ENCODE peak calls at places on chromosomes 11 and 22, in four cellular contexts. One of them, this sample, is unnamed.
A peak's percentile ranks its signal among the peaks of the same experiment; 100 is the strongest.

GRCh38 chr22:21855715-21856114 is 11.7 kb downstream of the MAPK1 start:
- DNase-seq in IMR-90: no peak
- DNase-seq in HepG2: no peak
- DNase-seq in neuronal stem cell: no peak
- DNase-seq in this sample: no peak

GRCh38 chr11:39374963-39375698 is 2084.3 kb downstream of the LRRC4C start:
- DNase-seq in IMR-90: peak; percentile 2
- DNase-seq in HepG2: peak; percentile 1
- DNase-seq in neuronal stem cell: peak; percentile 3
- DNase-seq in this sample: peak; percentile 49

GRCh38 chr22:34113381-34113780 is 193.1 kb upstream of the LARGE1 start:
- DNase-seq in IMR-90: no peak
- DNase-seq in HepG2: no peak
- DNase-seq in neuronal stem cell: no peak
- DNase-seq in this sample: no peak

GRCh38 chr11:64341851-64342791 is 2.1 kb downstream of the CCDC88B start:
- DNase-seq in IMR-90: peak; percentile 81
- DNase-seq in HepG2: peak; percentile 63
- DNase-seq in neuronal stem cell: peak; percentile 80
- DNase-seq in this sample: peak; percentile 93

GRCh38 chr11:15988693-15989231 is 367.6 kb downstream of the SOX6 start:
- DNase-seq in IMR-90: no peak
- DNase-seq in HepG2: no peak
- DNase-seq in neuronal stem cell: no peak
- DNase-seq in this sample: peak; percentile 74

GRCh38 chr11:122755409-122755808 is 82.9 kb upstream of the CRTAM start:
- DNase-seq in IMR-90: no peak
- DNase-seq in HepG2: no peak
- DNase-seq in neuronal stem cell: no peak
- DNase-seq in this sample: peak; percentile 33

GRCh38 chr11:77040401-77040777 is 6.2 kb downstream of the B3GNT6 start:
- DNase-seq in IMR-90: no peak
- DNase-seq in HepG2: no peak
- DNase-seq in neuronal stem cell: no peak
- DNase-seq in this sample: no peak

GRCh38 chr11:2420502-2421225 is 20.1 kb downstream of the TSSC4 start:
- DNase-seq in IMR-90: peak; percentile 59
- DNase-seq in HepG2: peak; percentile 56
- DNase-seq in neuronal stem cell: peak; percentile 77
- DNase-seq in this sample: peak; percentile 93

GRCh38 chr22:19576460-19577421 is 52.5 kb upstream of the CLDN5 start:
- DNase-seq in IMR-90: peak; percentile 69
- DNase-seq in HepG2: no peak
- DNase-seq in neuronal stem cell: no peak
- DNase-seq in this sample: peak; percentile 27

GRCh38 chr11:127493330-127493729 is 492.8 kb upstream of the KIRREL3 start:
- DNase-seq in IMR-90: peak; percentile 19
- DNase-seq in HepG2: no peak
- DNase-seq in neuronal stem cell: no peak
- DNase-seq in this sample: peak; percentile 45

GRCh38 chr11:86719781-86720463 is 47.5 kb upstream of the ME3 start:
- DNase-seq in IMR-90: peak; percentile 85
- DNase-seq in HepG2: no peak
- DNase-seq in neuronal stem cell: no peak
- DNase-seq in this sample: no peak

GRCh38 chr11:57332694-57333440 is 2.8 kb downstream of the SSRP1 start:
- DNase-seq in IMR-90: no peak
- DNase-seq in HepG2: no peak
- DNase-seq in neuronal stem cell: no peak
- DNase-seq in this sample: no peak

GRCh38 chr11:2547806-2548205 is 103.0 kb downstream of the KCNQ1 start:
- DNase-seq in IMR-90: no peak
- DNase-seq in HepG2: no peak
- DNase-seq in neuronal stem cell: no peak
- DNase-seq in this sample: no peak

GRCh38 chr11:6395470-6396060 is 5.3 kb downstream of the SMPD1 start:
- DNase-seq in IMR-90: no peak
- DNase-seq in HepG2: no peak
- DNase-seq in neuronal stem cell: no peak
- DNase-seq in this sample: no peak

GRCh38 chr11:104476454-104476853 is 312.5 kb upstream of the PDGFD start:
- DNase-seq in IMR-90: no peak
- DNase-seq in HepG2: no peak
- DNase-seq in neuronal stem cell: no peak
- DNase-seq in this sample: no peak

GRCh38 chr11:98736813-98737212 is 283.9 kb upstream of the CNTN5 start:
- DNase-seq in IMR-90: no peak
- DNase-seq in HepG2: no peak
- DNase-seq in neuronal stem cell: no peak
- DNase-seq in this sample: no peak

GRCh38 chr11:15194671-15195415 is 80.1 kb downstream of the INSC start:
- DNase-seq in IMR-90: peak; percentile 82
- DNase-seq in HepG2: no peak
- DNase-seq in neuronal stem cell: no peak
- DNase-seq in this sample: no peak

GRCh38 chr11:120134106-120134930 is 3.6 kb downstream of the TRIM29 start:
- DNase-seq in IMR-90: no peak
- DNase-seq in HepG2: no peak
- DNase-seq in neuronal stem cell: no peak
- DNase-seq in this sample: no peak

GRCh38 chr11:132032555-132032954 is 662.1 kb downstream of the NTM start:
- DNase-seq in IMR-90: peak; percentile 92
- DNase-seq in HepG2: no peak
- DNase-seq in neuronal stem cell: no peak
- DNase-seq in this sample: no peak

GRCh38 chr11:33658195-33658900 is 42.3 kb downstream of the C11orf91 start:
- DNase-seq in IMR-90: no peak
- DNase-seq in HepG2: no peak
- DNase-seq in neuronal stem cell: no peak
- DNase-seq in this sample: no peak

GRCh38 chr11:33182246-33182878 is 21.1 kb upstream of the CSTF3 start:
- DNase-seq in IMR-90: no peak
- DNase-seq in HepG2: peak; percentile 15
- DNase-seq in neuronal stem cell: no peak
- DNase-seq in this sample: no peak

GRCh38 chr22:19062909-19063308 is 59.3 kb downstream of the DGCR2 start:
- DNase-seq in IMR-90: no peak
- DNase-seq in HepG2: no peak
- DNase-seq in neuronal stem cell: no peak
- DNase-seq in this sample: no peak

GRCh38 chr11:46520971-46521745 is 72.7 kb downstream of the AMBRA1 start:
- DNase-seq in IMR-90: peak; percentile 75
- DNase-seq in HepG2: no peak
- DNase-seq in neuronal stem cell: no peak
- DNase-seq in this sample: no peak

GRCh38 chr11:95684701-95685100 is 104.9 kb downstream of the FAM76B start:
- DNase-seq in IMR-90: no peak
- DNase-seq in HepG2: no peak
- DNase-seq in neuronal stem cell: no peak
- DNase-seq in this sample: no peak

GRCh38 chr11:95680169-95680929 is 109.2 kb downstream of the FAM76B start:
- DNase-seq in IMR-90: peak; percentile 85
- DNase-seq in HepG2: no peak
- DNase-seq in neuronal stem cell: no peak
- DNase-seq in this sample: no peak

GRCh38 chr11:95684170-95684569 is 105.4 kb downstream of the FAM76B start:
- DNase-seq in IMR-90: no peak
- DNase-seq in HepG2: no peak
- DNase-seq in neuronal stem cell: no peak
- DNase-seq in this sample: no peak

GRCh38 chr11:95678988-95679387 is 110.6 kb downstream of the FAM76B start:
- DNase-seq in IMR-90: no peak
- DNase-seq in HepG2: no peak
- DNase-seq in neuronal stem cell: no peak
- DNase-seq in this sample: no peak

DNA sequence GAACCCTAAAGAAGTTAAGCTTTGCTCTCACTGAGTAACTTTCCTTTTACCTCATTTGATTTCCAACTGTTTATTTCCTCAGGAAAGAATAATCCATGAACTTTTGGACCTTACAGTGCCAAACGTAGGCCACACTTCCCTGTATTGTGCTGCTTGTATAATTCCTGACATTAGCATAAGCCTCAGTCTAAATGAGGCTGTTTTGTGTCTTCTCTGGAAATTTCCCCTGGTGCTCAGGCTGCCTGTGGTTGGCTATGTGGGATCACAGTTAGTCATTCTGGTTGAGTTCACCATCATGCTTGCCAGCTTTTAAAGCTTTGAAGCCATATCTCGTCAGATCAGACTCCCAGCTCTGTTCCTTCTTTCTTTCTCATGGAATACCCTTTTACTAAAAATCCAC is 107.0 kb downstream of the FAM76B start:
- DNase-seq in IMR-90: peak; percentile 64
- DNase-seq in HepG2: no peak
- DNase-seq in neuronal stem cell: no peak
- DNase-seq in this sample: no peak
- H3K4me1 ChIP-seq in IMR-90: peaks cover 10% of the 10 kb centered on the region
- H3K4me1 ChIP-seq in HepG2: no peaks in the 10 kb centered on the region
- H3K4me1 ChIP-seq in neuronal stem cell: peaks cover 2% of the 10 kb centered on the region
- H3K4me1 ChIP-seq in this sample: peaks cover 17% of the 10 kb centered on the region

GRCh38 chr11:70244698-70245097 is 25.8 kb upstream of the PPFIA1 start:
- DNase-seq in IMR-90: peak; percentile 98
- DNase-seq in HepG2: no peak
- DNase-seq in neuronal stem cell: no peak
- DNase-seq in this sample: no peak

GRCh38 chr11:70247710-70248072 is 22.8 kb upstream of the PPFIA1 start:
- DNase-seq in IMR-90: no peak
- DNase-seq in HepG2: no peak
- DNase-seq in neuronal stem cell: no peak
- DNase-seq in this sample: no peak

GRCh38 chr11:70243912-70244652 is 26.4 kb upstream of the PPFIA1 start:
- DNase-seq in IMR-90: no peak
- DNase-seq in HepG2: no peak
- DNase-seq in neuronal stem cell: no peak
- DNase-seq in this sample: no peak

GRCh38 chr11:70246196-70246595 is 24.3 kb upstream of the PPFIA1 start:
- DNase-seq in IMR-90: peak; percentile 68
- DNase-seq in HepG2: no peak
- DNase-seq in neuronal stem cell: no peak
- DNase-seq in this sample: no peak

GRCh38 chr11:70247042-70247709 is 23.3 kb upstream of the PPFIA1 start:
- DNase-seq in IMR-90: peak; percentile 34
- DNase-seq in HepG2: no peak
- DNase-seq in neuronal stem cell: no peak
- DNase-seq in this sample: no peak
- H3K4me2 ChIP-seq in IMR-90: no peak overlapping the region
- H3K4me2 ChIP-seq in HepG2: peak overlapping the region; percentile 46
- H3K4me2 ChIP-seq in neuronal stem cell: no peak overlapping the region
- H3K4me2 ChIP-seq in this sample: no peak overlapping the region

GRCh38 chr22:49370841-49371301 is 456.8 kb downstream of the BRD1 start:
- DNase-seq in IMR-90: no peak
- DNase-seq in HepG2: no peak
- DNase-seq in neuronal stem cell: no peak
- DNase-seq in this sample: no peak
- H3K4me1 ChIP-seq in IMR-90: no peaks in the 10 kb centered on the region
- H3K4me1 ChIP-seq in HepG2: no peaks in the 10 kb centered on the region
- H3K4me1 ChIP-seq in neuronal stem cell: no peaks in the 10 kb centered on the region
- H3K4me1 ChIP-seq in this sample: peaks cover 8% of the 10 kb centered on the region

GRCh38 chr11:133753150-133753549 is 92.2 kb downstream of the SPATA19 start:
- DNase-seq in IMR-90: no peak
- DNase-seq in HepG2: no peak
- DNase-seq in neuronal stem cell: no peak
- DNase-seq in this sample: no peak
- H3K4me2 ChIP-seq in IMR-90: no peak overlapping the region
- H3K4me2 ChIP-seq in HepG2: no peak overlapping the region
- H3K4me2 ChIP-seq in neuronal stem cell: no peak overlapping the region
- H3K4me2 ChIP-seq in this sample: no peak overlapping the region

DNA sequence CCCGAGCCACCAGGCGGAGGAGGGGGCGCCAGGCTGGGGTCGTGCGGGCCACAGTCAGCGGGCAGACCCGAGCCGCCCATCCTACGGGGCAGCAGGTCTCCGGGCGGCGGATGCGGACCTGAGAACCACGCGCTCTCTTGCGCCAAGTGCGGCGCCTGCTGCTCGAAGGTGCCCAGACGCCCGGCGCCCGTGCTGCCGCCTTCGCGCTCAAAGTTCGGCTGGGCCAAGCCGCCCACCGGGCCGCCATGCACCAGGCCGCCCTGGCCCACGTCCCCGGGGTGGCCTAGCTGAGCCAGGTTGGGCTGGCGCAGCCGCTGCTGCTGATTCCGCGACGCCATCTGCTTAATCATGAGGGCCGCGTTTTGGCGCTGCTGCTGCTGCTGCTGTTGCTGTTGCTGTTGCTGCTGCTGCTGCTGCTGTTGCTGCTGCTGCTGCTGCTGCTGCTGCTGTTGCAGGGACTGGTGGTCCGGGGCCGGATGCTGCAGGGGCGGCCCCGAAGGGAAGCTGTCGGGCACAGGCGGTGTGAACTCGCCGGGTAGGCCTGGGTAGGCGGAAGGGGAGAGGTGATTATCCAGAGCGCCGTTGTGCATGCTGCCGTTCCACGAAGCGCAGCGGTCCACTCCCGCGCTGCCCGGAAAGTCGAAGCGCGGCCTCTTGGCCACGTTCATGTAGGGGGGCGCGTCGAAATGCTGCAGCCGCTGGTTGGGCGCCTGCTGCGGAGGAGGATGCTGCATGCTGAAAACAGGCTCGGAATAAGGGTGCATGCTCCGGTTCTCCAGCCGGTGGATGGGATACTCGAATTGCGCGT is 2.8 kb downstream of the MN1 start:
- DNase-seq in IMR-90: no peak
- DNase-seq in HepG2: no peak
- DNase-seq in neuronal stem cell: no peak
- DNase-seq in this sample: peak; percentile 67
- H3K4me1 ChIP-seq in IMR-90: peaks cover 10% of the 10 kb centered on the region
- H3K4me1 ChIP-seq in HepG2: no peaks in the 10 kb centered on the region
- H3K4me1 ChIP-seq in neuronal stem cell: peaks cover 34% of the 10 kb centered on the region
- H3K4me1 ChIP-seq in this sample: peaks cover 80% of the 10 kb centered on the region

DNA sequence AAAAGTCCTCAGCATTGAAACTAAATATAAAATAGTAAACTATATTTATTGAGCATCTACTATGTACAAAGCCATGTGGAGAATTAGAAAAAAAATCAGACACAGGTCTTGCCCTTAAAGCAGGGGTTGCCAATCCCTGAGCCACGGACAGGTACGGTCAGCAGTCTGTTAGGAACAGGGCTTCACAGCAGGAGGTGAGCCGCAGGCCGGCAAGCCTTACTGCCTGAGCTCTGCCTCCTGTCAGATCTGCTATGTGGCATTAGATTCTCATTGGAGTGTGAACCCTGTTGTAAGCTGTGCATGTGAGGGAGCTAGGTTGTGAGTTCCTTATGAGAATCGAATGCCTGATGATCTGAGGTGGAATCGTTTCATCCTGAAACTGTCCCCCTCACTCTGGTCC is 2.1 kb upstream of the RAG2 start:
- DNase-seq in IMR-90: no peak
- DNase-seq in HepG2: no peak
- DNase-seq in neuronal stem cell: no peak
- DNase-seq in this sample: peak; percentile 51
- H3K4me2 ChIP-seq in IMR-90: no peak overlapping the region
- H3K4me2 ChIP-seq in HepG2: no peak overlapping the region
- H3K4me2 ChIP-seq in neuronal stem cell: no peak overlapping the region
- H3K4me2 ChIP-seq in this sample: no peak overlapping the region

DNA sequence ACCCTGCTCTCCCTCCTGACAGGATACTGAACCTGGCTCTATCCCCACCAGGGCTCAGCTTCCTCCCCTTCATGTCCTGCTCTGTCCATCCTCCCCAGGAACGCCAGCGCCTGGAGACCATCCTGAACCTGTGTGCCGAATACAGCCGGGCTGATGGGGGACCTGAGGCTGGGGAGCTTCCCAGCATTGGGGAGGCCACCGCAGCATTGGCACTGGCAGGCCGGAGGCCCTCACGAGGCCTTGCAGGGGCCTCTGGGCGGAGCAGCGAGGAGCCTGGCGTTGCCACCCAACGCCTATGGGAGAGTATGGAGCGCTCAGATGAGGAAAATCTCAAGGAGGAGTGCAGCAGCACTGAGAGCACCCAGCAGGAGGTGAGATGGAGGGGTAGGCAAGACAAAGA is 23.7 kb downstream of the PHLDB1 start:
- DNase-seq in IMR-90: no peak
- DNase-seq in HepG2: no peak
- DNase-seq in neuronal stem cell: no peak
- DNase-seq in this sample: no peak
- H3K4me1 ChIP-seq in IMR-90: peaks cover 20% of the 10 kb centered on the region
- H3K4me1 ChIP-seq in HepG2: peaks cover 9% of the 10 kb centered on the region
- H3K4me1 ChIP-seq in neuronal stem cell: no peaks in the 10 kb centered on the region
- H3K4me1 ChIP-seq in this sample: peaks cover 21% of the 10 kb centered on the region

This sample was measured in neural progenitor cell.